ENCODE peak calls at places on chromosomes 6 and 20, in four cellular contexts. G, H, W and A are unnamed samples.

GRCh38 chr20:61765081-61765870 is 300.4 kb downstream of the TAF4 start:
- DNase-seq in G (no peak), H (no peak), W (no peak), A (no peak)

GRCh38 chr6:71879016-71879415 is 7.3 kb upstream of the RIMS1 start:
- DNase-seq in G (no peak), H (no peak), W (no peak), A (no peak)

GRCh38 chr20:58759947-58760346 is 67.3 kb downstream of the NPEPL1 start:
- DNase-seq in G (no peak), H (no peak), W (no peak), A (no peak)

GRCh38 chr6:15434263-15434662 is 188.4 kb downstream of the JARID2 start:
- DNase-seq in G (no peak), H (peak; percentile 29), W (no peak), A (no peak)

GRCh38 chr6:52534966-52535390 is 41.9 kb downstream of the TRAM2 start:
- DNase-seq in G (no peak), H (no peak), W (peak; percentile 33), A (no peak)

GRCh38 chr6:150334790-150335783 is 33.7 kb upstream of the IYD start:
- DNase-seq in G (peak; percentile 52), H (peak; percentile 79), W (no peak), A (peak; percentile 64)

GRCh38 chr20:4817230-4817671 is 95.5 kb downstream of the PRND start:
- DNase-seq in G (peak; percentile 35), H (peak; percentile 18), W (no peak), A (no peak)

GRCh38 chr20:7924692-7925091 is 15.6 kb downstream of the HAO1 start:
- DNase-seq in G (peak; percentile 33), H (no peak), W (no peak), A (no peak)

DNA sequence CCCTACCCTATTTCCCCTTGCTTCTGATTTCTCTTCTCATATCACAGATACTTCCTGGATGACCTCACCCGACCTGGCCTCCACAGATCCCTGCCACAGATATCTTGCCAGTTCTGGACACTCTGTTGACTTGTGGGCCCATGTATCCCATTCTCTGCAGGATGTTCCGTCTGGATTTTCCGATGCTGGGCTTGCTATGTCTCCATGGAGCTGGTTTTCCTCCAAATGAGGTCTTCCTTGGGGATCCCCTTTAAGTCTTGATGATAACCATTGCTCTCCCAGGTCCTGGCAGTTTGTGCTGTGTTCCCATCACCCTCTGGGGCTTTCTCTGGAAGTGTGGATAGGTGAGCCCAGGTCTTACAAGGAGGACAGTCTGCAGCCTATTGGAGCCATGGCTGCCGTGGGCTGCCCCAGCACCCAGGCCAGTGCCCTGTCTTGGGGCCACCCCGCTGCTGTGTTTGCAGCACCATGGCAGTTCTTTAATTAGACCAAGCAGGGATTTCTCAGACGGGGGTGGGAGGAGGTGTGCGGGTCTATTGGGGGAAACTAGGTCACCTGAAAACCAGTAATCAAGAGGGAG is 23.9 kb downstream of the PPP1R16B start:
- DNase-seq in G (no peak), H (no peak), W (no peak), A (no peak)
- TF ChIP-seq BHLHE40 in G (no peak), H (no peak), W (no peak), A (no peak)

GRCh38 chr6:106360989-106361430 is 493 bp downstream of the CRYBG1 start:
- DNase-seq in G (no peak), H (no peak), W (no peak), A (no peak)
- TF ChIP-seq FOXM1 in G (no peak), H (no peak), W (no peak), A (no peak)

DNA sequence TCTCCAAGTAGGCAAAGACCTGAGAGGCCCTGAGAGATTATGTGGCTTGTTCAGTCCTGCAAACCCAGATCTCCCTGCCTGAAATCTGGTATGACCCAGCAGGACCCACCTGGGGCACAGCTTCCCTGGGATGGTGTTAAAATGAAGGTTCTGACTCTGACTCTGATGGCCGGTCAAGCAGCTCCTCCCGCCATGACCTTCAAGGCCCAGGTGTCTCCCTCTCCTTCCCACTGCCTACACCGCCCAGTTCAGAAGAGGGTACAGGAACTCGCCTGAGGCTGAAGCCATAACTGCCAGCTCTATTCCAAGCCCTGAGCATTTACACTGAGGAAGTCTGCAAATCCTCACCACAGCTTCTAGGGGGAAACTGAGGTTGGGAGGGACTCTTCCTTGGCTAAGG is 5.9 kb upstream of the CST7 start:
- DNase-seq in G (no peak), H (no peak), W (no peak), A (no peak)
- TF ChIP-seq BHLHE40 in G (no peak), H (no peak), W (no peak), A (no peak)

GRCh38 chr20:50844430-50845100 is 49.7 kb downstream of the BCAS4 start:
- DNase-seq in G (peak; percentile 25), H (peak; percentile 46), W (peak; percentile 83), A (no peak)
- TF ChIP-seq FOXM1 in G (no peak), H (no peak), W (peak; percentile 67), A (no peak)

GRCh38 chr6:46704562-46704961 is 16.9 kb downstream of the TDRD6 start:
- DNase-seq in G (peak; percentile 4), H (no peak), W (no peak), A (peak; percentile 23)
- TF ChIP-seq BHLHE40 in G (no peak), H (no peak), W (no peak), A (no peak)

DNA sequence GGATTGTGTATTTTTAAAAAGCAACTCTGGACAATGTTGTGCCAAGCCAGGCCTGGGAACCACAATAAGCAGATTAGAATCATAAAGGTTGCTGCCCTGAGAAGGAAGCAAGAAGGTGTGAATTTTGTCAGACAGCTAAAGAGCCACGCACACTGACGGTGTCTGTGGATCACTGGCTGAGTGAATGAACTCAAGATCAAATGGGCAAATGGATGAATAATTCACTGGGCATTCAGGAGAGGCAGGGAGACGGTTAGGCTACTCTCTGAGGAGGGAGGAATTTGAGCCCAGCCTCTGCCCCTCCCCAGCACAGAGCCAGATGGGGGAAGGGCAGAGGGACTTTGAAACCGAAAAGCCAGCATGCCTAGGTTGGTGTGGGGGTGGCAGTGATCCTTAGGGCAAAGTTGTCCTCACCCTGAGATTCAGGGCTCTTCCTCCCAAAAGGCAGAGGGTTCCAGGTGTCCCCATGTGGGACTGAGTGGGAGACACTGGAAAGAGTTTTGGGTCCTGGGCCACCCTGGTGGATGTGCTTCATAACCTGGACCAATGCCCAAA is 19.5 kb upstream of the SLC22A7 start:
- DNase-seq in G (peak; percentile 81), H (no peak), W (no peak), A (no peak)
- TF ChIP-seq FOXM1 in G (no peak), H (no peak), W (no peak), A (no peak)

GRCh38 chr20:38252292-38253288 is 7.9 kb downstream of the KIAA1755 start:
- DNase-seq in G (no peak), H (no peak), W (no peak), A (no peak)

GRCh38 chr20:38247166-38247509 is 13.4 kb downstream of the KIAA1755 start:
- DNase-seq in G (no peak), H (no peak), W (no peak), A (no peak)

GRCh38 chr20:38246357-38247165 is 14.0 kb downstream of the KIAA1755 start:
- DNase-seq in G (no peak), H (no peak), W (no peak), A (no peak)

GRCh38 chr20:38249536-38250310 is 10.8 kb downstream of the KIAA1755 start:
- DNase-seq in G (no peak), H (no peak), W (no peak), A (no peak)

GRCh38 chr20:38250607-38251006 is 9.9 kb downstream of the KIAA1755 start:
- DNase-seq in G (no peak), H (no peak), W (no peak), A (no peak)
- TF ChIP-seq BHLHE40 in G (no peak), H (no peak), W (no peak), A (no peak)